ENCODE peak calls at places on chromosomes 3 and 15, in eight cellular contexts. C is cardiac muscle cell; U is psoas muscle; J is CD8-positive, alpha-beta T cell; Y is breast epithelium; N is heart left ventricle; Q is fibroblast of lung; Z is IMR-90. R is an unnamed sample.

GRCh38 chr3:184688872-184689271 is 23.0 kb downstream of the MAGEF1 start:
- DNase-seq in C (no peak), U (no peak), J (no peak), Y (no peak), N (no peak), Q (no peak), Z (no peak), R (no peak)

GRCh38 chr3:17505856-17506255 is 236.6 kb downstream of the TBC1D5 start:
- DNase-seq in C (peak), U (no peak), J (no peak), Y (no peak), N (no peak), Q (peak), Z (peak), R (no peak)

GRCh38 chr3:158768361-158768787 is 33.5 kb upstream of the MFSD1 start:
- DNase-seq in C (peak), U (peak), J (no peak), Y (peak), N (peak), Q (peak), Z (peak), R (peak)

GRCh38 chr3:40042752-40043443 is 233.5 kb downstream of the MYRIP start:
- DNase-seq in C (no peak), U (no peak), J (no peak), Y (no peak), N (no peak), Q (no peak), Z (no peak), R (no peak)

GRCh38 chr3:23620044-23620443 is 185.7 kb upstream of the UBE2E1 start:
- DNase-seq in C (peak), U (no peak), J (no peak), Y (no peak), N (no peak), Q (no peak), Z (no peak), R (no peak)

GRCh38 chr3:29335438-29335837 is 54.6 kb downstream of the RBMS3 start:
- DNase-seq in C (peak), U (peak), J (no peak), Y (peak), N (peak), Q (peak), Z (peak), R (peak)

GRCh38 chr15:43872416-43873020 is 45.7 kb downstream of the WDR76 start:
- DNase-seq in C (peak), U (no peak), J (no peak), Y (no peak), N (no peak), Q (peak), Z (peak), R (no peak)

GRCh38 chr3:129038121-129038855 is 22.3 kb upstream of the GP9 start:
- DNase-seq in C (no peak), U (no peak), J (no peak), Y (no peak), N (no peak), Q (no peak), Z (no peak), R (no peak)

GRCh38 chr3:52004158-52004787 is 8.6 kb upstream of the RPL29 start:
- DNase-seq in C (peak), U (peak), J (no peak), Y (no peak), N (peak), Q (peak), Z (peak), R (peak)

GRCh38 chr3:39317571-39318169 is 11.8 kb upstream of the CCR8 start:
- DNase-seq in C (no peak), U (no peak), J (no peak), Y (no peak), N (no peak), Q (no peak), Z (no peak), R (no peak)

GRCh38 chr3:136351905-136352304 is 101.8 kb downstream of the PCCB start:
- DNase-seq in C (no peak), U (no peak), J (no peak), Y (no peak), N (no peak), Q (no peak), Z (no peak), R (no peak)

GRCh38 chr3:159266779-159267178 is 464.9 kb downstream of the MFSD1 start:
- DNase-seq in C (peak), U (no peak), J (no peak), Y (no peak), N (no peak), Q (peak), Z (peak), R (no peak)

GRCh38 chr15:57216288-57216687 is 160.0 kb upstream of the CGNL1 start:
- DNase-seq in C (peak), U (no peak), J (no peak), Y (no peak), N (no peak), Q (peak), Z (peak), R (no peak)

GRCh38 chr3:180048108-180048507 is 11.4 kb upstream of the PEX5L start:
- DNase-seq in C (no peak), U (no peak), J (no peak), Y (no peak), N (no peak), Q (no peak), Z (no peak), R (no peak)

GRCh38 chr15:52540374-52541012 is 11.8 kb upstream of the MYO5A start:
- DNase-seq in C (peak), U (no peak), J (no peak), Y (no peak), N (no peak), Q (no peak), Z (no peak), R (no peak)

GRCh38 chr15:57595011-57595866 is 3.5 kb downstream of the MYZAP start:
- DNase-seq in C (no peak), U (no peak), J (no peak), Y (no peak), N (peak), Q (no peak), Z (no peak), R (peak)

GRCh38 chr3:14319654-14320182 is 82.7 kb upstream of the SLC6A6 start:
- DNase-seq in C (peak), U (no peak), J (no peak), Y (no peak), N (no peak), Q (peak), Z (peak), R (no peak)

GRCh38 chr3:115766587-115767492 is 143.5 kb downstream of the GAP43 start:
- DNase-seq in C (peak), U (no peak), J (no peak), Y (no peak), N (no peak), Q (peak), Z (peak), R (no peak)

GRCh38 chr15:90557651-90558084 is 27.9 kb downstream of the CRTC3 start:
- DNase-seq in C (peak), U (peak), J (no peak), Y (peak), N (peak), Q (peak), Z (peak), R (peak)

GRCh38 chr15:62067448-62068044 is 769 bp downstream of the C2CD4A start:
- DNase-seq in C (peak), U (peak), J (no peak), Y (no peak), N (peak), Q (no peak), Z (no peak), R (peak)

GRCh38 chr3:153273767-153274443 is 111.9 kb downstream of the RAP2B start:
- DNase-seq in C (peak), U (no peak), J (no peak), Y (no peak), N (no peak), Q (peak), Z (peak), R (no peak)

GRCh38 chr3:49389297-49389696 is 22.5 kb downstream of the RHOA start:
- DNase-seq in C (no peak), U (no peak), J (no peak), Y (no peak), N (no peak), Q (no peak), Z (no peak), R (no peak)

GRCh38 chr3:126481808-126482502 is 6.3 kb upstream of the ZXDC start:
- DNase-seq in C (peak), U (peak), J (no peak), Y (no peak), N (no peak), Q (peak), Z (peak), R (no peak)

GRCh38 chr3:30437172-30437571 is 169.2 kb upstream of the TGFBR2 start:
- DNase-seq in C (peak), U (peak), J (no peak), Y (peak), N (peak), Q (peak), Z (peak), R (no peak)

GRCh38 chr3:15884132-15884531 is 86.4 kb upstream of the ANKRD28 start:
- DNase-seq in C (no peak), U (no peak), J (no peak), Y (no peak), N (no peak), Q (no peak), Z (no peak), R (no peak)

GRCh38 chr3:177676148-177676547 is 478.9 kb upstream of the TBL1XR1 start:
- DNase-seq in C (peak), U (no peak), J (no peak), Y (no peak), N (no peak), Q (no peak), Z (no peak), R (no peak)

GRCh38 chr3:46297658-46298423 is 55.6 kb downstream of the CCR3 start:
- DNase-seq in C (peak), U (no peak), J (no peak), Y (no peak), N (no peak), Q (no peak), Z (no peak), R (no peak)

GRCh38 chr3:25706213-25706612 is 41.5 kb upstream of the TOP2B start:
- DNase-seq in C (no peak), U (no peak), J (no peak), Y (no peak), N (no peak), Q (no peak), Z (no peak), R (no peak)

GRCh38 chr3:125220681-125221429 is 8.3 kb upstream of the SLC12A8 start:
- DNase-seq in C (peak), U (no peak), J (no peak), Y (no peak), N (no peak), Q (no peak), Z (peak), R (no peak)

GRCh38 chr3:51953445-51953844 is 1.7 kb upstream of the GPR62 start:
- DNase-seq in C (peak), U (no peak), J (no peak), Y (no peak), N (no peak), Q (peak), Z (peak), R (no peak)

GRCh38 chr3:15330031-15330596 is 2.3 kb downstream of the SH3BP5 start:
- DNase-seq in C (peak), U (peak), J (no peak), Y (peak), N (no peak), Q (peak), Z (peak), R (peak)

GRCh38 chr3:111861396-111861795 is 2.3 kb downstream of the PHLDB2 start:
- DNase-seq in C (no peak), U (no peak), J (no peak), Y (no peak), N (no peak), Q (no peak), Z (no peak), R (no peak)

GRCh38 chr3:49803464-49804140 is 541 bp downstream of the INKA1 start:
- DNase-seq in C (peak), U (no peak), J (no peak), Y (peak), N (peak), Q (peak), Z (peak), R (no peak)

GRCh38 chr3:141414800-141415462 is 46.6 kb downstream of the ZBTB38 start:
- DNase-seq in C (peak), U (no peak), J (no peak), Y (no peak), N (no peak), Q (peak), Z (peak), R (no peak)

GRCh38 chr3:79052054-79052681 is 715.6 kb downstream of the ROBO1 start:
- DNase-seq in C (no peak), U (no peak), J (no peak), Y (no peak), N (no peak), Q (peak), Z (no peak), R (no peak)

GRCh38 chr3:187291001-187291511 is 481 bp downstream of the MASP1 start:
- DNase-seq in C (peak), U (no peak), J (no peak), Y (no peak), N (peak), Q (peak), Z (peak), R (no peak)

GRCh38 chr3:49498239-49498638 is 28.2 kb downstream of the DAG1 start:
- DNase-seq in C (no peak), U (no peak), J (no peak), Y (no peak), N (no peak), Q (no peak), Z (no peak), R (no peak)

GRCh38 chr3:53482227-53482626 is 12.2 kb upstream of the CACNA1D start:
- DNase-seq in C (no peak), U (no peak), J (no peak), Y (no peak), N (no peak), Q (no peak), Z (no peak), R (no peak)

GRCh38 chr15:67359431-67360082 is 105.0 kb downstream of the IQCH start:
- DNase-seq in C (no peak), U (no peak), J (no peak), Y (no peak), N (no peak), Q (no peak), Z (no peak), R (no peak)
- H3K27ac ChIP-seq in C (no peak), U (no peak), J (no peak), Y (peak), N (no peak), Q (no peak), Z (no peak), R (no peak)

DNA sequence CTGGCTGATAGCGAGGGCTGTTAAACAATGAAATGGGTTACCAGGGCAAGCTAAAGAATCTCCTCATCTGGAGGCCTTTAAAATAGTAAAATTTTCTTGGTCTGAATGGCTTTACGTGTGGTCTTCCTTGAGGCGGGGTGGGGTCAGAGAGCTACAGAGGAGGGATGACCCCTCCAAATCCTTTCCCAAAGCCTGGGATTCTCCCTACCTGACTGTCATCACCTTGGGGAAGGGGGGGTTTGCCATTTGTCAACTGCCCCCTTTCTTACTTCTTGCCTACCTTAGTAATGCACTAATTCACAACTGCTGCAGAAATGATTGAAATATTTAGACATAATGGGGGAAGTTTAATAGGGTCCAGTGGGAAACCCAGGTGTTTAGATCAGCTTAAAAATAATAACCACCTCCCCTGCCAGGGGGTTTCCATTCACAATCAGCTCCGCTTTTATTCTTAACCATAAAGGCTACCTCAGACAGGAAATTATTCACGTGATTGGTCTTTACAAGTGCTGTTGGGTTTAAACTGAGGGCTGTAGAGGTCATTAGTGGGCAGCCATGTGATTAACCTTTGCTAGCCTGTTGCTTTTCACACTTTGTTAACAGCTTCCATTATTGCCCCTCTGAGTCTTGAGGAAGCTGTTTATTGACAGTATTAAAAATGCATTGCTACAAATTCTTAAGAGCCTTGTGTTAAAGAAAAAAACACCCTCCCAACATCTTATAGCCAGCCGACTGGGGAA is 276.5 kb upstream of the ATP11B start:
- DNase-seq in C (no peak), U (no peak), J (no peak), Y (no peak), N (no peak), Q (no peak), Z (no peak), R (no peak)
- H3K27ac ChIP-seq in C (no peak), U (no peak), J (no peak), Y (no peak), N (no peak), Q (no peak), Z (no peak), R (no peak)

GRCh38 chr15:74041777-74042435 is 40.4 kb downstream of the GOLGA6A start:
- DNase-seq in C (no peak), U (no peak), J (no peak), Y (no peak), N (no peak), Q (no peak), Z (no peak), R (no peak)

GRCh38 chr15:74040115-74040850 is 42.1 kb downstream of the GOLGA6A start:
- DNase-seq in C (peak), U (peak), J (no peak), Y (no peak), N (peak), Q (peak), Z (peak), R (peak)

GRCh38 chr15:74039656-74040010 is 42.7 kb downstream of the GOLGA6A start:
- DNase-seq in C (no peak), U (no peak), J (no peak), Y (no peak), N (no peak), Q (no peak), Z (no peak), R (no peak)

GRCh38 chr15:74042603-74043424 is 39.5 kb downstream of the GOLGA6A start:
- DNase-seq in C (no peak), U (no peak), J (no peak), Y (no peak), N (no peak), Q (no peak), Z (no peak), R (no peak)

GRCh38 chr15:74041311-74041756 is 41.0 kb downstream of the GOLGA6A start:
- DNase-seq in C (peak), U (no peak), J (no peak), Y (no peak), N (no peak), Q (no peak), Z (no peak), R (no peak)
- H3K27ac ChIP-seq in C (no peak), U (peak), J (no peak), Y (peak), N (peak), Q (no peak), Z (peak), R (peak)

GRCh38 chr3:170021083-170021482 is 16.7 kb upstream of the GPR160 start:
- DNase-seq in C (no peak), U (no peak), J (no peak), Y (no peak), N (no peak), Q (no peak), Z (no peak), R (no peak)

GRCh38 chr3:170024581-170024980 is 13.2 kb upstream of the GPR160 start:
- DNase-seq in C (no peak), U (no peak), J (no peak), Y (no peak), N (no peak), Q (no peak), Z (no peak), R (no peak)

GRCh38 chr3:170027691-170028102 is 10.1 kb upstream of the GPR160 start:
- DNase-seq in C (no peak), U (no peak), J (no peak), Y (no peak), N (no peak), Q (no peak), Z (no peak), R (no peak)

DNA sequence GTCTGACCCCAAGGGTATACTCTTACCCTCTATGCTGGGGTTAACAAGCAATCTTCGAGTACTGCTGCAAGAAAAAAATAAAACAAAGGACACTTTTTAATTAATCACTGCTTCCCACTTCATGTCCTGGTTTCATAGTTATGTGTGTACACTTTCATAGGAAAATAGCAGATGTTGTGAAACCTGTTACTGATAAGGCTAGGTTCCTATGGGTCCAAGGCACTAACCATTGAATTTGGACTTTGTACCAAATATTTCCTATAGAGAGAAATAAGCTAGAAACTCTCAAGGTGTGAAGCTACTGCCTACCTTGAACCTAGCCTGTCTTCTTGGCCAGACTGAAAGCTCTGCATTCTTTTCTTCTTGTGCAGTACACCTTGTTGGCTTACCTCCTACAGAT is 14.6 kb upstream of the GPR160 start:
- DNase-seq in C (no peak), U (no peak), J (no peak), Y (no peak), N (no peak), Q (no peak), Z (no peak), R (no peak)
- H3K27ac ChIP-seq in C (no peak), U (no peak), J (no peak), Y (no peak), N (no peak), Q (no peak), Z (no peak), R (no peak)

DNA sequence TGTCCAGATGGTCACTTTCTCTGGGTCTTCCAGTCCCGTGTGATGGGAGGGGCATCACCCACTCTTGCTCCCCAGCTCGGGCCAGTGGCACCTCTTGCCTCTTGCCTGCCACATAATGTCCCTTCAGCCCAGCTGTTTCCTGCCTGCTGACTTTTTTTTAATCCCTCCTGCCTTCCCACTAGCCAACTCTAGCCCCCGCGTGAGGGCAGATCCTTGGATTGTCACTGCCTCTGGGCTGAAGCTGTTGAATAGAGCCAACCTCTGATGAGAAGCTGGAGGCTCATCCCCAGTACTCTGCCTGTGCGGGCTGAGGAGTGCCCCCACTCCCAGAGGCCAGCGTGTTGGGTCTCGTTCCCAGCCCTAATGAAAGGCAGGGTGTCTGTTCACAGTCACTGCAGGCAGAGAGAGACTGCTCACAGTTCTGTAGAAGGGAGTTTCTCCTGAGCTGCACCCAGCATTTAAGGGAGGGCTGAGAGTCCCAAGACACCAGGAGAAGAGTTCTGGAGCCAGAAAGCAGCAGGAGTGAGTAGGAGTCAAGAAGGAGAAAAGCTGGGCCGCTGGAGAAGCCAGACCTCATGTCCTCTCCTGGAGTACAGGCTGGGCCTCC is 30.1 kb upstream of the TIMP4 start:
- DNase-seq in C (no peak), U (no peak), J (no peak), Y (no peak), N (no peak), Q (no peak), Z (no peak), R (no peak)
- H3K27ac ChIP-seq in C (no peak), U (no peak), J (no peak), Y (peak), N (no peak), Q (peak), Z (peak), R (no peak)

GRCh38 chr3:194139977-194140351 is 4.0 kb downstream of the HES1 start:
- DNase-seq in C (no peak), U (no peak), J (no peak), Y (no peak), N (no peak), Q (no peak), Z (peak), R (no peak)

GRCh38 chr3:194139085-194139976 is 3.4 kb downstream of the HES1 start:
- DNase-seq in C (peak), U (peak), J (no peak), Y (no peak), N (peak), Q (no peak), Z (peak), R (peak)

GRCh38 chr3:194138098-194138474 is 2.1 kb downstream of the HES1 start:
- DNase-seq in C (no peak), U (no peak), J (no peak), Y (no peak), N (peak), Q (no peak), Z (no peak), R (no peak)

GRCh38 chr3:194137314-194138097 is 1.6 kb downstream of the HES1 start:
- DNase-seq in C (peak), U (peak), J (peak), Y (peak), N (peak), Q (no peak), Z (peak), R (peak)

GRCh38 chr3:194138732-194139084 is 2.8 kb downstream of the HES1 start:
- DNase-seq in C (peak), U (no peak), J (no peak), Y (no peak), N (no peak), Q (no peak), Z (peak), R (no peak)
- H3K27ac ChIP-seq in C (peak), U (peak), J (no peak), Y (peak), N (peak), Q (peak), Z (no peak), R (peak)